ENCODE peak calls at places on chromosomes 4 and X, in five cellular contexts. X, A, B, R and Z are unnamed samples.

GRCh38 chr4:64068096-64068495 is 341.2 kb downstream of the TECRL start:
- DNase-seq in X (no peak), A (no peak), B (no peak), R (no peak), Z (no peak)

GRCh38 chr4:155582971-155583437 is 83.6 kb upstream of the GUCY1A1 start:
- DNase-seq in X (no peak), A (peak), B (no peak), R (peak), Z (no peak)

GRCh38 chr4:183941964-183942363 is 36.9 kb downstream of the STOX2 start:
- DNase-seq in X (no peak), A (no peak), B (no peak), R (no peak), Z (no peak)

GRCh38 chr4:109921384-109921808 is 8.7 kb downstream of the EGF start:
- DNase-seq in X (no peak), A (peak), B (no peak), R (peak), Z (peak)

GRCh38 chr4:185256444-185256843 is 47.0 kb downstream of the SNX25 start:
- DNase-seq in X (no peak), A (no peak), B (no peak), R (no peak), Z (peak)

GRCh38 chrX:4579480-4579879 is 866.0 kb upstream of the PRKX start:
- DNase-seq in X (no peak), A (no peak), B (no peak), R (no peak), Z (no peak)

GRCh38 chr4:135434936-135435335 is 1233.3 kb upstream of the PABPC4L start:
- DNase-seq in X (no peak), A (no peak), B (no peak), R (no peak), Z (no peak)

GRCh38 chrX:49155243-49155899 is 7.2 kb upstream of the MAGIX start:
- DNase-seq in X (no peak), A (peak), B (peak), R (no peak), Z (no peak)

GRCh38 chr4:75892508-75892907 is 9.7 kb downstream of the PPEF2 start:
- DNase-seq in X (no peak), A (no peak), B (no peak), R (no peak), Z (peak)

GRCh38 chrX:6384391-6384790 is 150.5 kb downstream of the VCX3A start:
- DNase-seq in X (no peak), A (no peak), B (no peak), R (no peak), Z (no peak)

GRCh38 chr4:89196056-89196674 is 84.8 kb downstream of the TIGD2 start:
- DNase-seq in X (no peak), A (peak), B (no peak), R (no peak), Z (peak)

GRCh38 chr4:23782778-23783455 is 106.9 kb downstream of the PPARGC1A start:
- DNase-seq in X (no peak), A (no peak), B (no peak), R (no peak), Z (no peak)

GRCh38 chr4:75547647-75548387 is 8.0 kb upstream of the ODAPH start:
- DNase-seq in X (no peak), A (no peak), B (no peak), R (peak), Z (peak)

GRCh38 chrX:1355131-1355799 is 18.7 kb downstream of the IL3RA start:
- DNase-seq in X (no peak), A (no peak), B (no peak), R (no peak), Z (no peak)

GRCh38 chr4:188986271-188986689 is 847.0 kb downstream of the TRIML1 start:
- DNase-seq in X (no peak), A (peak), B (no peak), R (peak), Z (no peak)

GRCh38 chrX:13911581-13911980 is 94.7 kb upstream of the GPM6B start:
- DNase-seq in X (no peak), A (no peak), B (no peak), R (no peak), Z (no peak)

GRCh38 chrX:70129811-70130210 is 3.4 kb upstream of the IGBP1 start:
- DNase-seq in X (no peak), A (peak), B (no peak), R (no peak), Z (peak)

GRCh38 chr4:173516621-173517612 is 13.1 kb downstream of the HAND2 start:
- DNase-seq in X (no peak), A (no peak), B (peak), R (no peak), Z (no peak)

GRCh38 chr4:116118216-116118615 is 967.2 kb downstream of the TRAM1L1 start:
- DNase-seq in X (no peak), A (no peak), B (no peak), R (no peak), Z (no peak)

GRCh38 chr4:71361476-71361875 is 22.7 kb downstream of the SLC4A4 start:
- DNase-seq in X (no peak), A (no peak), B (no peak), R (no peak), Z (no peak)

GRCh38 chrX:39877919-39878318 is 219.8 kb downstream of the BCOR start:
- DNase-seq in X (no peak), A (no peak), B (peak), R (no peak), Z (no peak)

GRCh38 chr4:4606321-4606720 is 64.5 kb upstream of the STX18 start:
- DNase-seq in X (no peak), A (peak), B (no peak), R (no peak), Z (peak)

GRCh38 chrX:153731117-153731844 is 6.6 kb downstream of the ABCD1 start:
- DNase-seq in X (no peak), A (no peak), B (no peak), R (no peak), Z (no peak)

GRCh38 chr4:121192500-121192899 is 28.4 kb upstream of the TNIP3 start:
- DNase-seq in X (no peak), A (peak), B (peak), R (no peak), Z (peak)

GRCh38 chr4:8129136-8129535 is 29.5 kb downstream of the ABLIM2 start:
- DNase-seq in X (no peak), A (no peak), B (no peak), R (no peak), Z (no peak)